ENCODE peak calls at places on chromosomes 5 and 9, in nine cellular contexts. R is IMR-90, Z is fibroblast of mammary gland, F is cardiac muscle cell, D is endothelial cell, C is nephron progenitor cell, K is heart left ventricle, J is A549, U is osteocyte. I is an unnamed sample.

GRCh38 chr9:127180457-127181314 is 58.3 kb upstream of the ANGPTL2 start:
- DNase-seq in U (no peak), F (no peak), D (no peak), K (peak; percentile 33), Z (no peak), C (no peak), R (no peak), J (no peak), I (peak; percentile 4)

GRCh38 chr5:153900703-153901395 is 137.9 kb downstream of the FAM114A2 start:
- DNase-seq in U (peak; percentile 91), R (peak; percentile 75), Z (peak; percentile 83), C (no peak), D (no peak), J (no peak), K (no peak), F (peak; percentile 25), I (no peak)

GRCh38 chr5:112116372-112116771 is 302.7 kb downstream of the EPB41L4A start:
- DNase-seq in F (no peak), C (no peak), J (no peak), K (no peak), U (no peak), D (no peak), Z (no peak), R (no peak), I (no peak)

GRCh38 chr5:160311491-160312138 is 749 bp downstream of the CCNJL start:
- DNase-seq in C (peak; percentile 49), U (no peak), R (no peak), K (peak; percentile 72), J (no peak), Z (no peak), D (peak; percentile 28), F (peak; percentile 13), I (peak; percentile 15)

GRCh38 chr5:1536298-1537165 is 12.8 kb upstream of the LPCAT1 start:
- DNase-seq in R (peak; percentile 20), D (no peak), C (no peak), J (no peak), F (peak; percentile 19), Z (peak; percentile 45), K (peak; percentile 33), U (peak; percentile 36), I (no peak)

GRCh38 chr5:16321284-16321683 is 141.7 kb upstream of the MARCHF11 start:
- DNase-seq in U (no peak), R (no peak), Z (no peak), C (no peak), F (no peak), K (no peak), J (no peak), D (no peak), I (no peak)

GRCh38 chr5:181163487-181164075 is 16.2 kb downstream of the OR2V2 start:
- DNase-seq in F (no peak), D (no peak), J (no peak), K (no peak), Z (no peak), U (no peak), R (no peak), C (no peak), I (no peak)

GRCh38 chr5:392431-392988 is 50.5 kb upstream of the EXOC3 start:
- DNase-seq in K (peak; percentile 42), J (no peak), F (no peak), Z (no peak), C (no peak), R (peak; percentile 58), U (peak; percentile 73), D (no peak), I (no peak)

GRCh38 chr5:91150189-91150588 is 232.9 kb downstream of the ARRDC3 start:
- DNase-seq in D (no peak), F (no peak), J (peak; percentile 30), R (no peak), U (no peak), Z (no peak), K (no peak), C (no peak), I (no peak)

GRCh38 chr5:126543009-126543408 is 52.0 kb downstream of the ALDH7A1 start:
- DNase-seq in U (no peak), R (no peak), C (no peak), F (no peak), Z (no peak), J (no peak), K (no peak), D (no peak), I (no peak)

GRCh38 chr5:126542441-126542840 is 52.6 kb downstream of the ALDH7A1 start:
- DNase-seq in D (no peak), Z (no peak), R (no peak), J (no peak), U (no peak), K (no peak), F (no peak), C (no peak), I (no peak)

GRCh38 chr5:126540631-126541030 is 54.4 kb downstream of the ALDH7A1 start:
- DNase-seq in K (no peak), D (no peak), F (no peak), C (no peak), Z (no peak), J (no peak), R (no peak), U (no peak), I (no peak)

GRCh38 chr5:126543660-126544059 is 51.4 kb downstream of the ALDH7A1 start:
- DNase-seq in U (no peak), Z (no peak), J (no peak), R (no peak), F (no peak), C (no peak), D (no peak), K (no peak), I (no peak)

DNA sequence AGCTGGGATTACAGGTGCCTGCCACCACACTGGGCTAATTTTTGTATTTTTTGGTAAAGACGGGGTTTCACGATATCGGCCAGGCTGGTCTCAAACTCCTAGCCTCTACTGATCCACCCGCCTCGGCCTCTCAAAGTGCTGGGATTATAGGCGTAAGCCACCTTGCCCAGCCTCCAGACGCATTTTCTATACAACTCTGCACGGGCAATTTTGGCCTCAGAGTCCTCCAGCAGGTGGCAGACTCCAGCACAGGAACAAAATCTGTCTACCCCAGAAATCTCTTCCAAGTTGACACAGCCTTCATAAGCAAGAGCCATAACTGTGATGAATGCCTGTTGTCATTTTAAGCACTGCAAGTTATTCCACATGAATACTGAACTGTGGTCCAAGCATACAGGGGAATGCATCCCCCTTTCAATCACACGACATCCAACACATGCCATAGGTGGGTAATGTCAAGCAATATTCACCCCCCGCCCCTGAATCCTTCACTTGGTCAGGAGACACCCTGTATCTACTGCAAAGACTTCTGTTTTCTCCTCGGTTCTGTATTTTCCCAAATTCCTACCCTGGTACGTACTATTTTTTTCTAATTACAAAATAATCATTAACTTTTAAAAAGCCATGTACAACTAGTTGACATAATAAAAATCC is 50.8 kb downstream of the ALDH7A1 start:
- DNase-seq in U (no peak), R (peak; percentile 44), Z (peak; percentile 44), C (peak; percentile 19), J (peak; percentile 46), K (no peak), F (peak; percentile 52), D (peak; percentile 59), I (no peak)
- TF ChIP-seq CTCF in U (peak; percentile 62), R (peak; percentile 48), Z (peak; percentile 68), C (peak; percentile 43), J (peak; percentile 54), K (peak; percentile 27), F (peak; percentile 61), D (peak; percentile 59), I (peak; percentile 58)

GRCh38 chr9:121766081-121766683 is 114.7 kb downstream of the DAB2IP start:
- DNase-seq in D (no peak), U (no peak), F (no peak), C (no peak), R (no peak), Z (no peak), K (peak; percentile 46), J (no peak), I (no peak)
- TF ChIP-seq CTCF in D (no peak), U (no peak), F (no peak), C (no peak), R (no peak), Z (no peak), K (no peak), J (no peak), I (no peak)

GRCh38 chr5:143208781-143209510 is 194.5 kb downstream of the NR3C1 start:
- DNase-seq in Z (no peak), U (no peak), R (peak; percentile 47), K (no peak), J (no peak), D (no peak), C (no peak), F (no peak), I (no peak)
- TF ChIP-seq CTCF in Z (peak; percentile 24), U (peak; percentile 14), R (peak; percentile 11), K (no peak), J (no peak), D (peak; percentile 18), C (no peak), F (peak; percentile 11), I (no peak)

GRCh38 chr5:76746677-76747076 is 30.8 kb downstream of the F2R start:
- DNase-seq in C (no peak), Z (no peak), K (no peak), D (no peak), F (no peak), R (no peak), J (no peak), U (no peak), I (no peak)
- TF ChIP-seq CTCF in C (no peak), Z (no peak), K (no peak), D (no peak), F (peak; percentile 9), R (no peak), J (no peak), U (no peak), I (peak; percentile 8)

DNA sequence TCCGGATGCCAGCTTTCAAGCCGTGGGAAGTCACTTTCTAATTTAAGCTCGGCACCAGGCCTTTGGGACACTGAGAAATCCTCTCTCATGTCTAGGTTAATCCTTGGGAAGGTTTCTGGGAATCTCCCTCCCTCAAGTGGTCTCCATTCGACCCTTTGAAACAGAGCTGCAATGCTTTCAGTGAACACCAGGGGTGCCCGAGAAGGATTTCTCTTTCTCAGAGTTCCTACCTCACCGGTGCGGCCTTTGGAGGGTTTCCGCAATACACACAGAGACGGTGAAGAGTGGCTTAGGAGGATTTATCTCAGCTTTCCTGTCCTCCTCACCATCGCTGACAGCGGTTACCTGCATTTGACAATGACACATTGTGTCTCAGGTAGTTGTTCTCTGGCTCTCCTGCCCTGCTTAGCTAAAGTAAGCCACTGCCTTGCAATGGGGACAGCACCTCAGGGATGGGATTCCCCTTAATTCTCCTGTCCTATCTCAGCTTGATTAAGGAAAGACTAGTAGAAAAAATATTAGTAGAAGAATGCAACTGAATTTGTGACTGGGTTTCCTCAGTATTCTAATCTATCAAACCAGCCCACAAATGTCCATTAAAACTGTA is 180.6 kb downstream of the GABRG2 start:
- DNase-seq in Z (no peak), D (peak; percentile 7), J (peak; percentile 4), R (no peak), K (no peak), C (peak; percentile 9), F (no peak), U (no peak), I (no peak)
- TF ChIP-seq CTCF in Z (peak; percentile 12), D (peak; percentile 46), J (no peak), R (no peak), K (peak; percentile 7), C (peak; percentile 40), F (no peak), U (peak; percentile 18), I (peak; percentile 57)

I was measured in progenitor cell of endocrine pancreas.